ENCODE peak calls at places on chromosomes 11 and 22, in nine cellular contexts. M, Q, B, F, G, O, K, Z and U are unnamed samples.

GRCh38 chr22:50532353-50532700 is 2.5 kb upstream of the TYMP start:
- DNase-seq in M (peak; percentile 55), Q (no peak), B (no peak), F (no peak), G (no peak), O (no peak), K (no peak), Z (no peak), U (no peak)

GRCh38 chr11:68962527-68963250 is 18.1 kb downstream of the MRGPRD start:
- DNase-seq in M (no peak), Q (no peak), B (peak; percentile 16), F (no peak), G (no peak), O (no peak), K (peak; percentile 14), Z (no peak), U (no peak)

GRCh38 chr11:85182437-85183109 is 444.6 kb downstream of the DLG2 start:
- DNase-seq in M (no peak), Q (peak; percentile 4), B (no peak), F (no peak), G (no peak), O (peak; percentile 60), K (no peak), Z (no peak), U (no peak)

GRCh38 chr11:116808262-116809175 is 14.6 kb downstream of the APOA4 start:
- DNase-seq in M (peak; percentile 86), Q (peak; percentile 92), B (no peak), F (no peak), G (no peak), O (no peak), K (no peak), Z (no peak), U (no peak)

GRCh38 chr11:23988381-23989006 is 508.4 kb upstream of the LUZP2 start:
- DNase-seq in M (no peak), Q (no peak), B (no peak), F (no peak), G (no peak), O (no peak), K (no peak), Z (no peak), U (no peak)

GRCh38 chr11:48095779-48096470 is 115.6 kb downstream of the PTPRJ start:
- DNase-seq in M (no peak), Q (no peak), B (no peak), F (no peak), G (no peak), O (no peak), K (no peak), Z (no peak), U (no peak)

GRCh38 chr11:112805658-112806057 is 155.6 kb upstream of the NCAM1 start:
- DNase-seq in M (no peak), Q (no peak), B (no peak), F (no peak), G (no peak), O (no peak), K (no peak), Z (no peak), U (no peak)

GRCh38 chr22:49232319-49233067 is 595.2 kb downstream of the BRD1 start:
- DNase-seq in M (no peak), Q (no peak), B (no peak), F (no peak), G (no peak), O (no peak), K (no peak), Z (peak; percentile 22), U (no peak)

DNA sequence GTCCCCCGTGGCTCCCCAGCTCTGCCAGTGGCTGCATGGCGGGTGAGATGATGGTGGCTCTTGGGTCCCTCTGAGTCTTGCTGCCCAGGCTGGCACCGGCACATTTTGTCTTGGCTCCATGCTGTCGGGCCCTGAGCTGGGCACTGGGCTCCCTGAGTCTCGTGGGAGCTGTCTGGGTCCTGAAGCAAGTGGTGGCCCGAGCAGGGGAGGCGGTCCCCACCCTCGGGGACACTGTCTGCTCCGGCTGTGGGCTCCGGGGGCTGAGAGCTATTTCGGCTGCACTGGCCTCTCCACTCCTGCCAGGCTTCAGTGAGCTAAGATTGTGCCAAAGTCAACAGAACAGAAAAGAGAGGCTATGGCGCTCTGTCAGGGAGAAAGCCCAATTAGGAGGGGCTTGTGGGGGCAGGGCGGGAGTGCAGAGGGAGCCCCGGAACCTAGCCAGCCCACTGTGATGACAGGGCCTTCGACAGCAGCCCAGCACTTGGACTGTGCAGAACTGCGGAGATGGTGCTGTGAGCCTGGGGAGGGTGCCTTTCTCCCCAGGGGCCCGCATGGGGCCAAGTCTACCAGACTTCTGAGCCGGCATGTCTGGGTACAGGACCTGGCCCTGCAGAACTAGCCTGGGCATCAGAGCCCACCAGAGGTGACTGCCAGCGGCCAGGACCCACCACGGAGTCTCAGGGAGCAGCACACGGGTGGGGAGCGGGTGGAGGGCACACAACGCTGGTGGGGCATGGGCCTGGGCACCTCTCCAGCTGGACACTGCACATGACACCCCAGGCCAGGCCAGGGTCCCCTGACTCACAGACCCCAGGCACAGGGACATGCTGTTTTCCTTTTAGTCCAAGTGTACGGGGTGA is 38.0 kb downstream of the RTN4R start:
- DNase-seq in M (no peak), Q (no peak), B (no peak), F (peak; percentile 68), G (peak; percentile 90), O (peak; percentile 19), K (no peak), Z (no peak), U (no peak)
- H3K27ac ChIP-seq in M (no peak overlapping the region), Q (no peak overlapping the region), B (no peak overlapping the region), F (no peak overlapping the region), G (no peak overlapping the region), O (no peak overlapping the region), K (no peak overlapping the region), Z (peak overlapping the region; percentile 5), U (no peak overlapping the region)

GRCh38 chr22:17370036-17370765 is 941 bp downstream of the CECR2 start:
- DNase-seq in M (no peak), Q (no peak), B (no peak), F (peak; percentile 23), G (peak; percentile 75), O (peak; percentile 58), K (no peak), Z (no peak), U (peak; percentile 49)

GRCh38 chr22:17369553-17370035 is 334 bp downstream of the CECR2 start:
- DNase-seq in M (no peak), Q (no peak), B (no peak), F (no peak), G (peak; percentile 74), O (peak; percentile 86), K (no peak), Z (no peak), U (no peak)

GRCh38 chr22:17368144-17368726 is 1.0 kb upstream of the CECR2 start:
- DNase-seq in M (no peak), Q (no peak), B (no peak), F (no peak), G (peak; percentile 83), O (no peak), K (no peak), Z (no peak), U (no peak)

GRCh38 chr22:17370766-17371181 is 1.5 kb downstream of the CECR2 start:
- DNase-seq in M (no peak), Q (no peak), B (no peak), F (no peak), G (no peak), O (no peak), K (no peak), Z (no peak), U (no peak)

DNA sequence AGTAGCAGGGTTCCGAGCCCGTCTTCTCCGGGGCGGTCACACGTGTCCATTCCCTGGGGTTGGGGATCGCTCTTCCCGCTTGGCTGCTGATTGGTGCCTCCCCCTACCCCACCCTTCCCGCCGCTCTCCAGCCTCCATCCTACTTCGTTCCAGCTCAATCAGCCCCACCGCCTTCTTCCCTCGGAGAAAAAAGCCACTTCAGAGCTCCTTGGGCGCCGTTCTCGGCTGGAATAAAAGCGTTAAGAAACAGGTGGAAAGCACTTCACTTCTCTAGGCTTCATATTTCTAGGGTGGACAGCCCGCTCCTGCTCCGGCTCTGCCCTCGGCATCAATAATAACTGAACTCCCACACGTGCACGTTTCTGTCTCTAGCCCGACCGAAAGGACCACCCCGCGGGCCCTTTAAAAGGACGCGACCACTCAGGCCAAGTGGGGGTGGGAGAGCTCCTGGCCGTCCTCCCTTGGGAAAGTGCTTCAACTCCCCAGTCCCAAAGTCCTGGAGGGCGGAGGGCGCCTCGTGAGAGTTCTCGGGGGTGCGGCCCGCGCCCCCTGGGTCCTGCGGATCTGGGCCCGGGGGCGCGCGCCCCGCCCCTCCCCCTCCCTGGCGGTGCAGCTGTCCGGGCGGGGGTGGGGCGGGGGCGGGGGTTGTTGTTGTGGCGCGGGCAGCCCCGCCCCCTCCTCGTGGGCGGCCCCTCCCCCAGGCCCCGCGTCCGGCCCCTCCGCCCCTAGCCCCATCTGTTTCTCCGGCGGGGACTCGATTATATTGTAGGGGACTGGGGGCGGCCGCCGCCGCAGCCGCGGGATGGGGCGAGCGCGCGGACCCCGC is at the start of gene CECR2:
- DNase-seq in M (peak; percentile 71), Q (no peak), B (no peak), F (peak; percentile 61), G (peak; percentile 81), O (peak; percentile 88), K (peak; percentile 51), Z (peak; percentile 54), U (peak; percentile 58)
- H3K27ac ChIP-seq in M (peak within 1 kb of the TSS; percentile 91), Q (no peak within 1 kb of the TSS), B (no peak within 1 kb of the TSS), F (peak within 1 kb of the TSS; percentile 82), G (peak within 1 kb of the TSS; percentile 85), O (peak within 1 kb of the TSS; percentile 100), K (peak within 1 kb of the TSS; percentile 47), Z (peak within 1 kb of the TSS; percentile 91), U (peak within 1 kb of the TSS; percentile 90)

GRCh38 chr11:62430350-62430749 is 11.5 kb downstream of the SCGB1A1 start:
- DNase-seq in M (no peak), Q (no peak), B (no peak), F (no peak), G (no peak), O (no peak), K (no peak), Z (no peak), U (no peak)

GRCh38 chr11:62432695-62433094 is 13.9 kb downstream of the SCGB1A1 start:
- DNase-seq in M (no peak), Q (peak; percentile 77), B (no peak), F (no peak), G (no peak), O (no peak), K (no peak), Z (no peak), U (no peak)

GRCh38 chr11:62428871-62429601 is 10.2 kb downstream of the SCGB1A1 start:
- DNase-seq in M (no peak), Q (no peak), B (no peak), F (no peak), G (no peak), O (no peak), K (no peak), Z (no peak), U (no peak)

GRCh38 chr11:62433141-62433543 is 14.3 kb downstream of the SCGB1A1 start:
- DNase-seq in M (no peak), Q (no peak), B (no peak), F (no peak), G (no peak), O (no peak), K (no peak), Z (no peak), U (no peak)

GRCh38 chr11:62431171-62431895 is 12.5 kb downstream of the SCGB1A1 start:
- DNase-seq in M (no peak), Q (no peak), B (no peak), F (no peak), G (no peak), O (no peak), K (no peak), Z (no peak), U (no peak)
- H3K27ac ChIP-seq in M (no peak overlapping the region), Q (no peak overlapping the region), B (no peak overlapping the region), F (no peak overlapping the region), G (peak overlapping the region; percentile 45), O (no peak overlapping the region), K (peak overlapping the region; percentile 90), Z (no peak overlapping the region), U (no peak overlapping the region)

GRCh38 chr22:37420656-37421467 is 6.4 kb downstream of the ELFN2 start:
- DNase-seq in M (no peak), Q (no peak), B (no peak), F (no peak), G (peak; percentile 50), O (no peak), K (no peak), Z (no peak), U (no peak)

GRCh38 chr22:37417737-37418348 is 9.4 kb downstream of the ELFN2 start:
- DNase-seq in M (no peak), Q (no peak), B (no peak), F (no peak), G (no peak), O (no peak), K (no peak), Z (no peak), U (peak; percentile 21)

GRCh38 chr22:37419916-37420655 is 7.2 kb downstream of the ELFN2 start:
- DNase-seq in M (peak; percentile 49), Q (no peak), B (no peak), F (no peak), G (no peak), O (peak; percentile 34), K (no peak), Z (no peak), U (no peak)

GRCh38 chr22:37418627-37419369 is 8.5 kb downstream of the ELFN2 start:
- DNase-seq in M (peak; percentile 84), Q (peak; percentile 58), B (no peak), F (no peak), G (no peak), O (no peak), K (no peak), Z (no peak), U (no peak)

GRCh38 chr22:37419370-37419915 is 7.8 kb downstream of the ELFN2 start:
- DNase-seq in M (no peak), Q (peak; percentile 29), B (no peak), F (no peak), G (no peak), O (no peak), K (no peak), Z (no peak), U (no peak)
- H3K27ac ChIP-seq in M (no peak overlapping the region), Q (no peak overlapping the region), B (no peak overlapping the region), F (no peak overlapping the region), G (no peak overlapping the region), O (no peak overlapping the region), K (no peak overlapping the region), Z (peak overlapping the region; percentile 52), U (no peak overlapping the region)